ENCODE peak calls at places on chromosomes 16 and 17, in seven cellular contexts. One of them, this sample, is unnamed.

GRCh38 chr17:79388556-79389295 is 222.1 kb downstream of the RBFOX3 start:
- DNase-seq in substantia nigra: no peak
- DNase-seq in NCI-H69: peak
- DNase-seq in GM23248: peak
- DNase-seq in right atrium auricular region: no peak
- DNase-seq in cardiac fibroblast: peak
- DNase-seq in NCI-H1436: peak
- DNase-seq in this sample: no peak

GRCh38 chr17:6666557-6666956 is 15.0 kb downstream of the C17orf100 start:
- DNase-seq in substantia nigra: no peak
- DNase-seq in NCI-H69: no peak
- DNase-seq in GM23248: no peak
- DNase-seq in right atrium auricular region: no peak
- DNase-seq in cardiac fibroblast: no peak
- DNase-seq in NCI-H1436: no peak
- DNase-seq in this sample: no peak

GRCh38 chr16:17068524-17068923 is 402.2 kb downstream of the XYLT1 start:
- DNase-seq in substantia nigra: no peak
- DNase-seq in NCI-H69: no peak
- DNase-seq in GM23248: no peak
- DNase-seq in right atrium auricular region: no peak
- DNase-seq in cardiac fibroblast: no peak
- DNase-seq in NCI-H1436: no peak
- DNase-seq in this sample: no peak

GRCh38 chr17:4800462-4801185 is 1.5 kb downstream of the C17orf114 start:
- DNase-seq in substantia nigra: no peak
- DNase-seq in NCI-H69: no peak
- DNase-seq in GM23248: no peak
- DNase-seq in right atrium auricular region: no peak
- DNase-seq in cardiac fibroblast: no peak
- DNase-seq in NCI-H1436: no peak
- DNase-seq in this sample: no peak

GRCh38 chr16:89366561-89367537 is 123.5 kb downstream of the ANKRD11 start:
- DNase-seq in substantia nigra: no peak
- DNase-seq in NCI-H69: no peak
- DNase-seq in GM23248: no peak
- DNase-seq in right atrium auricular region: no peak
- DNase-seq in cardiac fibroblast: no peak
- DNase-seq in NCI-H1436: no peak
- DNase-seq in this sample: no peak

GRCh38 chr17:45144199-45145034 is 3.9 kb upstream of the HEXIM1 start:
- DNase-seq in substantia nigra: no peak
- DNase-seq in NCI-H69: peak
- DNase-seq in GM23248: peak
- DNase-seq in right atrium auricular region: no peak
- DNase-seq in cardiac fibroblast: peak
- DNase-seq in NCI-H1436: no peak
- DNase-seq in this sample: no peak

GRCh38 chr16:89000207-89000959 is 23.4 kb upstream of the CBFA2T3 start:
- DNase-seq in substantia nigra: no peak
- DNase-seq in NCI-H69: no peak
- DNase-seq in GM23248: no peak
- DNase-seq in right atrium auricular region: no peak
- DNase-seq in cardiac fibroblast: no peak
- DNase-seq in NCI-H1436: no peak
- DNase-seq in this sample: no peak

GRCh38 chr16:9054460-9054859 is 37.0 kb upstream of the HAPSTR1 start:
- DNase-seq in substantia nigra: no peak
- DNase-seq in NCI-H69: no peak
- DNase-seq in GM23248: peak
- DNase-seq in right atrium auricular region: no peak
- DNase-seq in cardiac fibroblast: no peak
- DNase-seq in NCI-H1436: no peak
- DNase-seq in this sample: no peak

GRCh38 chr17:41907185-41907556 is 11.6 kb downstream of the ACLY start:
- DNase-seq in substantia nigra: no peak
- DNase-seq in NCI-H69: no peak
- DNase-seq in GM23248: peak
- DNase-seq in right atrium auricular region: no peak
- DNase-seq in cardiac fibroblast: peak
- DNase-seq in NCI-H1436: no peak
- DNase-seq in this sample: no peak

GRCh38 chr16:70749681-70750601 is 51.0 kb downstream of the VAC14 start:
- DNase-seq in substantia nigra: no peak
- DNase-seq in NCI-H69: peak
- DNase-seq in GM23248: no peak
- DNase-seq in right atrium auricular region: no peak
- DNase-seq in cardiac fibroblast: no peak
- DNase-seq in NCI-H1436: no peak
- DNase-seq in this sample: no peak